ENCODE peak calls at places on chromosomes 3 and 15, in four cellular contexts. A, W, K and Q are unnamed samples.

GRCh38 chr3:141460097-141460704 is 26.6 kb upstream of the RASA2 start:
- DNase-seq in W (peak), K (no peak), A (peak), Q (peak)

GRCh38 chr15:25582886-25583285 is 144.1 kb upstream of the UBE3A start:
- DNase-seq in A (no peak), W (no peak), K (no peak), Q (no peak)

GRCh38 chr15:76470691-76471090 is 134.1 kb downstream of the ISL2 start:
- DNase-seq in W (no peak), K (no peak), A (no peak), Q (no peak)

GRCh38 chr3:72182206-72182605 is 397.3 kb upstream of the PROK2 start:
- DNase-seq in A (no peak), W (no peak), K (no peak), Q (no peak)

GRCh38 chr3:22284559-22284958 is 533.5 kb upstream of the ZNF385D start:
- DNase-seq in A (no peak), K (no peak), W (no peak), Q (no peak)

GRCh38 chr3:134353831-134354611 is 20.2 kb downstream of the AMOTL2 start:
- DNase-seq in A (no peak), W (no peak), K (no peak), Q (no peak)

GRCh38 chr15:87961851-87962816 is 294.4 kb downstream of the NTRK3 start:
- DNase-seq in K (no peak), A (no peak), W (no peak), Q (no peak)

GRCh38 chr3:52608337-52608736 is 71.9 kb downstream of the UQCC5 start:
- DNase-seq in W (no peak), K (no peak), A (no peak), Q (peak)

GRCh38 chr3:192917258-192917507 is 473 bp downstream of the MB21D2 start:
- DNase-seq in A (no peak), W (no peak), K (no peak), Q (no peak)

GRCh38 chr3:97138914-97139541 is 324.6 kb downstream of the EPHA6 start:
- DNase-seq in A (no peak), K (no peak), W (no peak), Q (no peak)

GRCh38 chr3:150727653-150728502 is 24.2 kb upstream of the ERICH6 start:
- DNase-seq in W (no peak), A (no peak), K (no peak), Q (no peak)

GRCh38 chr3:156109989-156110388 is 10.4 kb upstream of the KCNAB1 start:
- DNase-seq in W (no peak), K (no peak), A (no peak), Q (no peak)

GRCh38 chr3:156107504-156107903 is 12.9 kb upstream of the KCNAB1 start:
- DNase-seq in A (no peak), W (no peak), K (no peak), Q (no peak)

GRCh38 chr3:156102267-156102912 is 18.0 kb upstream of the KCNAB1 start:
- DNase-seq in K (no peak), A (no peak), W (no peak), Q (no peak)

GRCh38 chr3:156106721-156107373 is 13.5 kb upstream of the KCNAB1 start:
- DNase-seq in K (no peak), A (no peak), W (no peak), Q (no peak)
- TF ChIP-seq CTCF in K (no peak), A (no peak), W (no peak), Q (peak)

GRCh38 chr3:177729939-177730700 is 532.8 kb upstream of the TBL1XR1 start:
- DNase-seq in W (no peak), A (no peak), K (no peak), Q (no peak)
- TF ChIP-seq CTCF in W (no peak), A (no peak), K (no peak), Q (no peak)

DNA sequence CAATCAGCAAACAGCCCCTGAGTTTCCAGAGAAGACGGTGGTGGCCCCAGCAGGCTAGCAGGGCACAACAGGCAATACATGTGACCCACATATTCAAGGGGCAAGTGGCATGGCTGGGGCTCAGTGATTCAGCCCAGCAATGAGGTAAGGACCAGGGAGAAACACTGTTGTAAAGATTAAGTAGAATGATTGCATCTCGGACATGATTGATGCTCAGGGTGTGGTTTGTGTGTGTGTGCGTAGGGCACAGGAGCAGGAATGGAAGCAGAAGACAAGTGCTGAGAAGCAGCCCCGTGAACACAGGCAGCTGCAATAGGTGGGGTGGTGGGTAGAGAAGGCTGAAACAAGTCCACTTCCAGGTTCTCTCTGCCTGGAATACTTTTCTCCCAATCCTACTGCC is 37.9 kb downstream of the KLHL6 start:
- DNase-seq in W (no peak), A (no peak), K (no peak), Q (no peak)
- TF ChIP-seq CTCF in W (no peak), A (no peak), K (no peak), Q (no peak)

DNA sequence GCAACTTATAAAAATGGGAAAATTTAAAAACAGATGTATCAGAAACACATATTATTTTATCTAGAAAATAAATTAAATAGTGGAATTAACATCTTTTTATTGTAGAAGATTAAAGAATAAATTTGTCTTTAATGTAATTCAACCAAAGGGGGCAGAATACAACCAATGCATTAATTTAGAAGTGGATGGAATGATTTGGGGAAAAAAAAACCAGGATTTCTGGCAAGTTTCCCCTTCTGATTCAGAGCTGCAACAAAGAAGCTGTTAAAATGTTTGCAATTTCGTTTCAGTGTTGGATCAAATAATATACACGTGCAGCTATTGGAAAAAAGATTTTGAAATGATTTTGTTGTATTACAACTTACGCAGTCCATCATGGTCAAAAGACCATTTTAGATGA is 71.6 kb upstream of the ZNF280D start:
- DNase-seq in K (no peak), W (no peak), A (no peak), Q (no peak)
- TF ChIP-seq CTCF in K (no peak), W (no peak), A (no peak), Q (no peak)